ENCODE peak calls at places on chromosomes 11 and 22, in five cellular contexts. B is K562, R is HepG2, Y is GM12878, W is SK-N-SH. Z is an unnamed sample.

GRCh38 chr11:11157201-11157600 is 195.8 kb downstream of the CSNK2A3 start:
- DNase-seq in B (peak), R (peak), Y (no peak), W (peak), Z (peak)

GRCh38 chr11:36449566-36450390 is 60.3 kb downstream of the TRAF6 start:
- DNase-seq in B (no peak), R (no peak), Y (no peak), W (no peak), Z (no peak)

GRCh38 chr22:19197997-19198865 is 19.7 kb upstream of the SLC25A1 start:
- DNase-seq in B (no peak), R (no peak), Y (no peak), W (no peak), Z (no peak)

GRCh38 chr11:81870066-81870412 is 863.6 kb downstream of the FAM181B start:
- DNase-seq in B (no peak), R (no peak), Y (no peak), W (no peak), Z (no peak)

GRCh38 chr11:128692750-128693578 is 908 bp upstream of the FLI1 start:
- DNase-seq in B (no peak), R (no peak), Y (no peak), W (peak), Z (no peak)

GRCh38 chr11:103659743-103660142 is 376.7 kb upstream of the DDI1 start:
- DNase-seq in B (no peak), R (no peak), Y (no peak), W (no peak), Z (peak)

GRCh38 chr22:44676441-44677298 is 25.3 kb upstream of the PRR5 start:
- DNase-seq in B (peak), R (peak), Y (no peak), W (peak), Z (peak)

GRCh38 chr11:2570211-2570811 is 125.5 kb downstream of the KCNQ1 start:
- DNase-seq in B (no peak), R (no peak), Y (no peak), W (no peak), Z (no peak)

GRCh38 chr11:122163420-122163819 is 47.4 kb upstream of the BLID start:
- DNase-seq in B (no peak), R (no peak), Y (no peak), W (no peak), Z (peak)

GRCh38 chr22:20141186-20142077 is 9.4 kb downstream of the CCDC188 start:
- DNase-seq in B (no peak), R (no peak), Y (no peak), W (no peak), Z (peak)

DNA sequence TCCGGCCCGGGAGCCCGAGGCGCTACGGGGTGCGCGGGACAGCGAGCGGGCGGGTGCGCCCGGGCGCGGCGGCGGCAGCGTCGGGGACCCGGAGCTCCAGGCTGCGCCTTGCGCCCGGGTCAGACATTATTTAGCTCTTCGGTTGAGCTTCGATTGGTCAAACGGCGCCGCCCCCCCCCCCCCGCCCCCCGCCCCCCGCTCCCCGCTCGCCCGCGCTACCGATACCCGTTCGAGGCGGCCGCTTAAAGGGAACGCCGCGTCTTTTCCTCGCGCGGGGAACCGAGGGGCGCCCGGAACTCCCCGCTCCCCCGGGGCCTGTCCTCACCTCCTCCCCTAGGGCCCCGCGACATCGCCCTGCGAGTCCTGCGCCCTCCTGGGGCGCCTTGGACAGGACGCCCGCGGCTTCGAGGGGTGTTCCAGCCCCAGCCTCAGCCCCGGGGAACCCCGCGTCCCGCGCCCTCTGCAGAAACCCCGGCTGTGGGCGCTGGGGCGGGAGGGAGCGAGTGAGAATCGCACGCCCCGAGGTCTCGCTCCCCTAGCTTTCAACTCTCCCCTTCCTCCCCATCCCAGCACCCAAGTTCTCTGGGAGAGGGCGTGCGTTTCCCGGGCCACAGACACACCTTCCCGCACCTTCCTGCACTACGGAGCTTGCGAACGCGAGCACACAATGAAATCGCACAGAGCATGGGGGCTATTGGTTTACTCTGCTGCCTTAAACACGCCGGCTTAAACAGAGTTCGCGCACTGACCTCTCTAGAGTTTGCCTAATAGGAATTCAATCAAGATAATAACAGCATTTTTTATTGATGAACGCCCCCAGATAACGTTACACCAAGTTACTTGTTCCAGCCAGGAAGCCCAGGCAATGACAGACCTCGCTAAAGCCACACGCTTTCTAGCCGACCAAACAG is at the start of gene BDNF:
- DNase-seq in B (no peak), R (no peak), Y (no peak), W (peak), Z (peak)
- TF ChIP-seq MXI1 in B (no peak), R (no peak), Y (no peak), W (no peak), Z (no peak)

GRCh38 chr22:37148031-37148651 is 1.6 kb downstream of the IL2RB start:
- DNase-seq in B (no peak), R (no peak), Y (no peak), W (no peak), Z (no peak)
- H3K4me3 ChIP-seq in B (no peak), R (no peak), Y (peak), W (no peak), Z (no peak)

GRCh38 chr22:39073941-39074340 is 3.1 kb upstream of the APOBEC3G start:
- DNase-seq in B (no peak), R (no peak), Y (no peak), W (no peak), Z (no peak)

GRCh38 chr22:39070186-39070585 is 6.9 kb upstream of the APOBEC3G start:
- DNase-seq in B (no peak), R (no peak), Y (no peak), W (no peak), Z (no peak)

DNA sequence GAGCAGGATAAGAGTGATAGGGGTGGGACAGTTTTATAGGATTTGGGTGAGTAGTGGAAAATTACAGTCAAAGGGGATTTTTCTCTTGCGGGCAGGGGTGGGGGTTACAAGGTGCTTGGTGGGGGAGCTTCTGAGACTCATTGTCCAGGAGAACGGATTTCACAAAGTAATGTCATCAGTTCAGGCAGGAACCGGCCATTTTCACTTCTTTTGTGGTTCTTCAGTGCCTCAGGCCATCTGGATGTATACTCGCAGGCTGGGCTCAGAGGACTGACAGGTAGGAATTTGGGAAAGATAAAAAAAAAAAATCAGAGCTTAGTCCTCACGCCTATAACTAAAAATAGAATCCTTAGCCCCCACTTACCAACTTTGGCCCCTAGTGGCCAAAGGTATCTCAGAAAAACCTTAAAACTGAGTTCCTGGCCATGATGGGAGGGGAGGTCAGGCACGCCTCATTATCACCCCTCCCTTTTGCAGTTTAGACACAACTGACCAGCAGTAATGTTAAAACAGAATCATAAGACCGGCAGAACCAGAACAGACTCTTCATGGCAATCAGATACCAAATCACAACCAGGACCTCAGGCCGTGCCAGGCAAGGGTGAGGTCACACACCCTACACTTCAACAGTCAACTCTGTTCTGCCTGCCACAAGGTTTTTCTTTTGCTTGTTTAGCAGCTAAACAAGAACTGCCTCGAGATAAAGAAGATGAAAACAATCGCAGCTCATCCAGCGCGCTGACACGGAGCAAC is 8.9 kb upstream of the APOBEC3G start:
- DNase-seq in B (no peak), R (no peak), Y (no peak), W (no peak), Z (no peak)
- TF ChIP-seq MXI1 in B (no peak), R (no peak), Y (no peak), W (no peak), Z (no peak)

DNA sequence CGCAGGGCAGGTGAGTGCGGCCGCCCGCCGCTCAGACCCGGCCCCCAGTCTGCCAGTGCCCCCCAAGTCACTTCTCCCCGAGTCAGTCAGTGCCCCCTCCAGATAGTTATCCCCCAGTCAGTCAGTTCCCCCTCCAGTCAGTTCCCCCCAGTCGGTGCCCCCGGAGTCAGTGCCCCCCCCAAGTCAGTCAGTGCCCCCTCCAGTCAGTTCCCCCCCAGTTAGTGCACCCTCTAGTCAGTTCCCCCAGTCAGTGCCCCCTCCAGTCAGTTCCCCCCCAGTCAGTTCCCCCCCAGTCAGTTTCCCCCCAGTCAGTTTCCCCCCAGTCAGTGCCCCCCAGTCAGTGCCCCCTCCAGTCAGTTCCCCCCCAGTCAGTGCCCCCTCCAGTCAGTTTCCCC is 411 bp downstream of the PPP6R2 start:
- DNase-seq in B (no peak), R (no peak), Y (no peak), W (no peak), Z (no peak)
- H3K4me3 ChIP-seq in B (peak), R (peak), Y (peak), W (peak), Z (peak)

GRCh38 chr11:15970506-15971214 is 385.7 kb downstream of the SOX6 start:
- DNase-seq in B (peak), R (no peak), Y (no peak), W (no peak), Z (no peak)

GRCh38 chr11:15969281-15969680 is 387.1 kb downstream of the SOX6 start:
- DNase-seq in B (peak), R (peak), Y (peak), W (no peak), Z (peak)

GRCh38 chr11:15968461-15969130 is 387.8 kb downstream of the SOX6 start:
- DNase-seq in B (peak), R (no peak), Y (no peak), W (no peak), Z (no peak)

GRCh38 chr11:15971215-15971546 is 385.2 kb downstream of the SOX6 start:
- DNase-seq in B (no peak), R (no peak), Y (no peak), W (no peak), Z (no peak)

DNA sequence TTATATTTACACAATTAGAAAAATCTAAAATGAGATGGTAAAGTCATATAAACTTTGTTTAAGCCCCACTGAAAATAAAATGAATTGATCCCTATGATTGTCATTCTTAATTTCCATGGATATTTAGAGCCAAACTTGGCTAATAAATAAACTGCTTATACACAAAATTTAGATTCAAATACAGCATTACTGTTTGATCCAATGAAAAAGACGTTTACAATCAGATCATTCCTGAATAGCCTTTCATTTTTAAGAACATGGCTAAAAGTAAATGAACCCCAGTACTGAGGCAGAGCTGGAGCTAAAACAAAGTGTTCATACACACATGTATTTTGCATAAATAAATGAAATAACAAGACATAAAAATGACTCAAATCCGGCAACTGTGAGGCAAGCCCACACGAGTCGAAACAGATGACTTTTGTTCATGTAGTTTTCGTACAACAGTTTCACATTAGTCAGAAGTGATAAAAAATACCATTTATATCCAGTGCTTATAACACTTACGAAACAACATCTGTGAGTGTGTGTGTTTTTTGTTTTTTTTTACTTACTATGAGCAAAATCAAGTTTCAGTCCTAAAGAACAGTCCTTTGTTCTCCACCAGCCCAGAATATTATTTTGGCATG is 386.5 kb downstream of the SOX6 start:
- DNase-seq in B (no peak), R (no peak), Y (peak), W (no peak), Z (peak)
- TF ChIP-seq MXI1 in B (no peak), R (no peak), Y (no peak), W (no peak), Z (no peak)

GRCh38 chr11:44067266-44067665 is 1.2 kb downstream of the ACCS start:
- DNase-seq in B (peak), R (no peak), Y (no peak), W (no peak), Z (no peak)
- H3K4me3 ChIP-seq in B (peak), R (no peak), Y (peak), W (peak), Z (no peak)

GRCh38 chr11:117217141-117217609 is 14.7 kb downstream of the PCSK7 start:
- DNase-seq in B (no peak), R (no peak), Y (no peak), W (no peak), Z (peak)

GRCh38 chr11:117217685-117218084 is 14.2 kb downstream of the PCSK7 start:
- DNase-seq in B (no peak), R (no peak), Y (no peak), W (no peak), Z (no peak)

GRCh38 chr11:117219455-117219854 is 12.4 kb downstream of the PCSK7 start:
- DNase-seq in B (no peak), R (no peak), Y (no peak), W (no peak), Z (no peak)

GRCh38 chr11:117219001-117219400 is 12.9 kb downstream of the PCSK7 start:
- DNase-seq in B (no peak), R (no peak), Y (no peak), W (no peak), Z (no peak)

DNA sequence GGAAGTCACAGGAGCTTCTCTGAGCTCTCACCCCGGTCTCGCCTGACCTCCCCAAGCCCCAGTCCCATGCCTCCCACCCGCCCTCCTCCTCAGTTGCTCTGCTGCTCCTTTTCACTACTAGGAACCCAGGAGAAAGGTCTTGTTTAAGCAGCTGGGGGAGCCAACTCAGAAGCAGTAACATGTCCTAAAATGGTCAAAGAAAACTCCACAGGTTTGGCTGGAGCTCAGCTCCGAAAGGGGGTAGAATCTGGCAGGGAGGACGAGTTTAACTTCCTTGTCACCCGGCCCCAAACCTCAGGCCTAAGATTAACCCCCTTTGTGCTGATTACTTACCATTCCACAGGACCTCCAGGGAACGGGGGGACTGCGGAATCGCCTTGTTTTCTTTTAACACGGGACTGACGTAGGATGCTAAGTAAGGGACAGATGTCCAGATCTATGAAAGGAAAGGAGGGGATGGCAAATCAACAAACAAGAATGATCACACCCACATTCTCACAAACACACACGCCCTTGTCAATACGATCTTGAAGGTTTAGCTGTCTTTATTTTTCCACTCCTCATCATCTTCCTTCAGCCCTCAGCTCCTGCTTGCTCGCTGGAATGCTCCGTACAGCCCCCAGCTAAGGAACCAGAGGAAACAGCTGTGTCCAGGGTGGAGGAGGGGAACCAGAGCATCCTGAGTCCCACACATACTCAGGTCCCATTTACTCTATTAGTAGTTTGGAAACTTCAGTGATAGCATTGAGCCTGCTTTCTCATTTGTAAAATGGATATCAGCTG is 13.5 kb downstream of the PCSK7 start:
- DNase-seq in B (no peak), R (no peak), Y (no peak), W (no peak), Z (peak)
- TF ChIP-seq MXI1 in B (no peak), R (no peak), Y (no peak), W (no peak), Z (no peak)

GRCh38 chr11:69985654-69986420 is 92.3 kb upstream of the ANO1 start:
- DNase-seq in B (peak), R (no peak), Y (no peak), W (peak), Z (no peak)
- H3K4me3 ChIP-seq in B (peak), R (no peak), Y (no peak), W (no peak), Z (peak)

GRCh38 chr11:24375896-24376295 is 121.0 kb upstream of the LUZP2 start:
- DNase-seq in B (no peak), R (no peak), Y (no peak), W (no peak), Z (peak)
- TF ChIP-seq MXI1 in B (no peak), R (no peak), Y (no peak), W (no peak), Z (no peak)